ENCODE peak calls at places on chromosomes 5 and 9, in seven cellular contexts. One of them, this sample, is unnamed.

GRCh38 chr9:14423816-14424261 is 109.9 kb upstream of the NFIB start:
- DNase-seq in MM.1S: no peak
- DNase-seq in upper lobe of left lung: no peak
- DNase-seq in cardiac fibroblast: peak
- DNase-seq in GM12865: no peak
- DNase-seq in mammary epithelial cell: no peak
- DNase-seq in psoas muscle: no peak
- DNase-seq in this sample: peak

GRCh38 chr9:97385626-97386264 is 26.2 kb upstream of the TDRD7 start:
- DNase-seq in MM.1S: no peak
- DNase-seq in upper lobe of left lung: peak
- DNase-seq in cardiac fibroblast: no peak
- DNase-seq in GM12865: no peak
- DNase-seq in mammary epithelial cell: no peak
- DNase-seq in psoas muscle: no peak
- DNase-seq in this sample: no peak

GRCh38 chr9:29212590-29213373 is 1639.5 kb upstream of the C9orf72 start:
- DNase-seq in MM.1S: peak
- DNase-seq in upper lobe of left lung: peak
- DNase-seq in cardiac fibroblast: no peak
- DNase-seq in GM12865: no peak
- DNase-seq in mammary epithelial cell: peak
- DNase-seq in psoas muscle: peak
- DNase-seq in this sample: no peak

GRCh38 chr5:170434953-170435605 is 45.9 kb upstream of the KCNMB1 start:
- DNase-seq in MM.1S: peak
- DNase-seq in upper lobe of left lung: peak
- DNase-seq in cardiac fibroblast: peak
- DNase-seq in GM12865: peak
- DNase-seq in mammary epithelial cell: peak
- DNase-seq in psoas muscle: peak
- DNase-seq in this sample: peak

GRCh38 chr5:79488775-79489174 is 25.2 kb downstream of the HOMER1 start:
- DNase-seq in MM.1S: no peak
- DNase-seq in upper lobe of left lung: no peak
- DNase-seq in cardiac fibroblast: peak
- DNase-seq in GM12865: no peak
- DNase-seq in mammary epithelial cell: no peak
- DNase-seq in psoas muscle: no peak
- DNase-seq in this sample: no peak

GRCh38 chr5:67971223-67971830 is 244.2 kb upstream of the PIK3R1 start:
- DNase-seq in MM.1S: no peak
- DNase-seq in upper lobe of left lung: no peak
- DNase-seq in cardiac fibroblast: peak
- DNase-seq in GM12865: no peak
- DNase-seq in mammary epithelial cell: no peak
- DNase-seq in psoas muscle: peak
- DNase-seq in this sample: peak

GRCh38 chr5:30239331-30240022 is 954.0 kb upstream of the CDH6 start:
- DNase-seq in MM.1S: no peak
- DNase-seq in upper lobe of left lung: no peak
- DNase-seq in cardiac fibroblast: no peak
- DNase-seq in GM12865: no peak
- DNase-seq in mammary epithelial cell: no peak
- DNase-seq in psoas muscle: no peak
- DNase-seq in this sample: no peak

GRCh38 chr5:5373351-5374033 is 49.0 kb upstream of the ICE1 start:
- DNase-seq in MM.1S: no peak
- DNase-seq in upper lobe of left lung: no peak
- DNase-seq in cardiac fibroblast: no peak
- DNase-seq in GM12865: no peak
- DNase-seq in mammary epithelial cell: no peak
- DNase-seq in psoas muscle: peak
- DNase-seq in this sample: no peak

GRCh38 chr9:133117271-133118178 is 3.5 kb downstream of the RALGDS start:
- DNase-seq in MM.1S: no peak
- DNase-seq in upper lobe of left lung: peak
- DNase-seq in cardiac fibroblast: no peak
- DNase-seq in GM12865: no peak
- DNase-seq in mammary epithelial cell: no peak
- DNase-seq in psoas muscle: peak
- DNase-seq in this sample: peak

GRCh38 chr5:151014680-151015343 is 5.6 kb upstream of the GPX3 start:
- DNase-seq in MM.1S: no peak
- DNase-seq in upper lobe of left lung: no peak
- DNase-seq in cardiac fibroblast: no peak
- DNase-seq in GM12865: no peak
- DNase-seq in mammary epithelial cell: no peak
- DNase-seq in psoas muscle: no peak
- DNase-seq in this sample: no peak

GRCh38 chr5:40557486-40557885 is 122.2 kb upstream of the PTGER4 start:
- DNase-seq in MM.1S: no peak
- DNase-seq in upper lobe of left lung: no peak
- DNase-seq in cardiac fibroblast: no peak
- DNase-seq in GM12865: no peak
- DNase-seq in mammary epithelial cell: no peak
- DNase-seq in psoas muscle: no peak
- DNase-seq in this sample: peak

GRCh38 chr5:14851067-14851422 is 20.5 kb downstream of the ANKH start:
- DNase-seq in MM.1S: no peak
- DNase-seq in upper lobe of left lung: no peak
- DNase-seq in cardiac fibroblast: no peak
- DNase-seq in GM12865: no peak
- DNase-seq in mammary epithelial cell: no peak
- DNase-seq in psoas muscle: no peak
- DNase-seq in this sample: no peak

GRCh38 chr9:126676685-126677143 is 63.0 kb downstream of the LMX1B start:
- DNase-seq in MM.1S: no peak
- DNase-seq in upper lobe of left lung: no peak
- DNase-seq in cardiac fibroblast: no peak
- DNase-seq in GM12865: no peak
- DNase-seq in mammary epithelial cell: peak
- DNase-seq in psoas muscle: no peak
- DNase-seq in this sample: no peak

GRCh38 chr5:158013939-158014338 is 155.0 kb upstream of the CLINT1 start:
- DNase-seq in MM.1S: peak
- DNase-seq in upper lobe of left lung: no peak
- DNase-seq in cardiac fibroblast: peak
- DNase-seq in GM12865: peak
- DNase-seq in mammary epithelial cell: peak
- DNase-seq in psoas muscle: no peak
- DNase-seq in this sample: no peak

GRCh38 chr5:127312131-127312530 is 21.5 kb downstream of the MEGF10 start:
- DNase-seq in MM.1S: no peak
- DNase-seq in upper lobe of left lung: no peak
- DNase-seq in cardiac fibroblast: no peak
- DNase-seq in GM12865: no peak
- DNase-seq in mammary epithelial cell: no peak
- DNase-seq in psoas muscle: no peak
- DNase-seq in this sample: no peak

GRCh38 chr9:114059047-114059803 is 18.9 kb downstream of the AMBP start:
- DNase-seq in MM.1S: no peak
- DNase-seq in upper lobe of left lung: no peak
- DNase-seq in cardiac fibroblast: peak
- DNase-seq in GM12865: no peak
- DNase-seq in mammary epithelial cell: no peak
- DNase-seq in psoas muscle: no peak
- DNase-seq in this sample: no peak

GRCh38 chr9:108053555-108054061 is 564.0 kb upstream of the KLF4 start:
- DNase-seq in MM.1S: no peak
- DNase-seq in upper lobe of left lung: no peak
- DNase-seq in cardiac fibroblast: peak
- DNase-seq in GM12865: no peak
- DNase-seq in mammary epithelial cell: peak
- DNase-seq in psoas muscle: peak
- DNase-seq in this sample: peak

GRCh38 chr5:42993516-42994284 is 46.4 kb downstream of the ANXA2R start:
- DNase-seq in MM.1S: peak
- DNase-seq in upper lobe of left lung: no peak
- DNase-seq in cardiac fibroblast: peak
- DNase-seq in GM12865: peak
- DNase-seq in mammary epithelial cell: no peak
- DNase-seq in psoas muscle: peak
- DNase-seq in this sample: peak

GRCh38 chr9:4740623-4741364 is at the start of gene AK3:
- DNase-seq in MM.1S: peak
- DNase-seq in upper lobe of left lung: peak
- DNase-seq in cardiac fibroblast: peak
- DNase-seq in GM12865: peak
- DNase-seq in mammary epithelial cell: peak
- DNase-seq in psoas muscle: peak
- DNase-seq in this sample: peak
- TF ChIP-seq CTCF in MM.1S: peak
- TF ChIP-seq CTCF in upper lobe of left lung: peak
- TF ChIP-seq CTCF in cardiac fibroblast: no peak
- TF ChIP-seq CTCF in GM12865: peak
- TF ChIP-seq CTCF in mammary epithelial cell: peak
- TF ChIP-seq CTCF in psoas muscle: peak
- TF ChIP-seq CTCF in this sample: peak

GRCh38 chr5:94715843-94716242 is 97.4 kb downstream of the SLF1 start:
- DNase-seq in MM.1S: no peak
- DNase-seq in upper lobe of left lung: no peak
- DNase-seq in cardiac fibroblast: no peak
- DNase-seq in GM12865: peak
- DNase-seq in mammary epithelial cell: no peak
- DNase-seq in psoas muscle: no peak
- DNase-seq in this sample: no peak
- H3K4me3 ChIP-seq in MM.1S: no peak
- H3K4me3 ChIP-seq in upper lobe of left lung: no peak
- H3K4me3 ChIP-seq in cardiac fibroblast: no peak
- H3K4me3 ChIP-seq in GM12865: no peak
- H3K4me3 ChIP-seq in mammary epithelial cell: no peak
- H3K4me3 ChIP-seq in psoas muscle: no peak
- H3K4me3 ChIP-seq in this sample: no peak

DNA sequence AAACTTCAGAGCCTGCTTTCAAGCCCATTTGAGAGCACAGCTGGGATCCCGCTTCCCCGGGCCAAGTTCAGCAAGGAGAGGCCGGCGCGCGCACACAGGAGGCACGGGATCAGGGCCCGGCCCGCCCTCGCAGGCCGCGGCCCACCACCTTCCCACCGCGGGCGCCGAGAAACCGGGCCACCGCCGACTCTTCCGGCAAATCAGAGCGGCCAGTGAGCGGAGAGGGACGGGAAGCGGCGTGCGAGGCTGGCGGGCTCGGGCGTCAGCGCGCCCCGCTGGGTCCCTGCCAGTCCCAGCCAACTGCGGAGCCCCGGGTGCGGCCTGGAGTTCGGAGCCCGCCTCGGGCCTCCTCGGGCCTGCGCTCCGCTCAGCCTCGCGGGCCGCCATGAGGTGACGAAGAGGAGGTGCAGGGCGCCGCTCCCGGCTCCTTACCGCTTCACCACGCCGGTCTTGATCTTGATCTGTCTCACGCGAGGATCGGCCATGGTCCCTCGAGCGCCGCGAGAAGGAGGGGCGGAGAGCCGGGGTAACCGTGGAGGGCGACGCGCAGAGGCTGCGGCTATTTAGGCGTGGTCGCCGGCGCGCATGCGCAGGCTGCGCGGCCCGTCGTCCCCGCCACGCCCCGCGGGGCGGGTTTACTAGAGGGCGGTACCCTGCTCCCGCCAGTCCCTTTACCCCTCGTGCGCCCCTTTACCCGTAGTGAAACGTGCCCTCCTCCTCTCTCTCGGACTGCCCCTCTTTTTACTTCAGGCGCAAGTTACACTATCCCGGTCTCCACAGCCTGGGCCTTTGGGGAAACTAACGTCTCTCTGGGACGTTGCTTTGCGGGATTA is at the start of gene TBCA:
- DNase-seq in MM.1S: peak
- DNase-seq in upper lobe of left lung: peak
- DNase-seq in cardiac fibroblast: peak
- DNase-seq in GM12865: peak
- DNase-seq in mammary epithelial cell: peak
- DNase-seq in psoas muscle: peak
- DNase-seq in this sample: peak
- TF ChIP-seq CTCF in MM.1S: peak
- TF ChIP-seq CTCF in upper lobe of left lung: no peak
- TF ChIP-seq CTCF in cardiac fibroblast: no peak
- TF ChIP-seq CTCF in GM12865: peak
- TF ChIP-seq CTCF in mammary epithelial cell: peak
- TF ChIP-seq CTCF in psoas muscle: no peak
- TF ChIP-seq CTCF in this sample: no peak

GRCh38 chr5:1887400-1888360 is 5.0 kb upstream of the IRX4 start:
- DNase-seq in MM.1S: no peak
- DNase-seq in upper lobe of left lung: no peak
- DNase-seq in cardiac fibroblast: no peak
- DNase-seq in GM12865: no peak
- DNase-seq in mammary epithelial cell: peak
- DNase-seq in psoas muscle: peak
- DNase-seq in this sample: no peak

GRCh38 chr5:1884638-1885475 is 2.1 kb upstream of the IRX4 start:
- DNase-seq in MM.1S: no peak
- DNase-seq in upper lobe of left lung: no peak
- DNase-seq in cardiac fibroblast: no peak
- DNase-seq in GM12865: no peak
- DNase-seq in mammary epithelial cell: peak
- DNase-seq in psoas muscle: peak
- DNase-seq in this sample: no peak

GRCh38 chr5:1885476-1885755 is 2.7 kb upstream of the IRX4 start:
- DNase-seq in MM.1S: no peak
- DNase-seq in upper lobe of left lung: no peak
- DNase-seq in cardiac fibroblast: no peak
- DNase-seq in GM12865: no peak
- DNase-seq in mammary epithelial cell: peak
- DNase-seq in psoas muscle: no peak
- DNase-seq in this sample: no peak

GRCh38 chr5:1886634-1887399 is 4.1 kb upstream of the IRX4 start:
- DNase-seq in MM.1S: no peak
- DNase-seq in upper lobe of left lung: no peak
- DNase-seq in cardiac fibroblast: no peak
- DNase-seq in GM12865: no peak
- DNase-seq in mammary epithelial cell: peak
- DNase-seq in psoas muscle: peak
- DNase-seq in this sample: no peak

DNA sequence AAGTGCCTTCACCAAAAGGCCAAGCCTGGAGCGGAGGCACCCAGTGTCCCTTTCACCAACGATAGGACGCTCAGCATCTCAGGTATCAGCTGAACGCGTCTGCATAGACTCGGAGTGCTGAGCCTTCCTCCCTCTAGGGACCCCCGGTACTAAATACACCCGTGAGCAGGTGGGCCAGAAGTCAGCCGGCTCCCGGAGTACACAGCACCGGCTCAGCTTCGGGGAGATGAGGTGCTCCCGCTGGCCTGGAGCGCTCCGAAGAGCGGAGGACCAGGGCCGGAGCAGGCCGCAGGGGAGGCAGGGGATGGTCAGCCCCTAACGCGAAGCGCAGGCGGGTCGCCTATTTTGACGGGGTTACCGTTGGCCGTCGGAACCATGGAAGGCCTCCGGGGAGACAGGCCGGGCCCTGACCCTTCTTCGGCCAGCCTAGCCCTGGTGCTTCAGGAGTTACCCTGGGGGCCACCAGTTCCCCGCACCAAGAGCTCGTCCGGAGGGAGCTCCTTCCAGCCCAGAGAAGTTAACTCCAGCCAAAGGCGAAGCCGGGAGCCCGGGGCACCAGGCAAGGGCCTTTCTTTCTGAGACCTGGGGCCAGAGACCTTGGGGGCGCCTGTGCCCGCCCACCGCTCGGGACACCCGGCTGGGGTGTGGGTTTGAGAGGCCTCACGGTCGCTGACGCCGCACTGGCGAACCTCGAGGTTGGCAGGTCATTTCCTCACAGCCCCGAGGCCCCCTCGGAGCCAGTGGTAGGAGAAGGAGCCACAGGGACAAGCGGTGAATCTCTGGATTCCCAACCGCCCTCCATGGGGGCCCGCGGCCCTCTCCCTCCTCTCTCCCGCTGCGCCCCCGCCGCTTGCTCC is 3.3 kb upstream of the IRX4 start:
- DNase-seq in MM.1S: no peak
- DNase-seq in upper lobe of left lung: no peak
- DNase-seq in cardiac fibroblast: no peak
- DNase-seq in GM12865: no peak
- DNase-seq in mammary epithelial cell: peak
- DNase-seq in psoas muscle: peak
- DNase-seq in this sample: no peak
- H3K4me3 ChIP-seq in MM.1S: no peak
- H3K4me3 ChIP-seq in upper lobe of left lung: no peak
- H3K4me3 ChIP-seq in cardiac fibroblast: no peak
- H3K4me3 ChIP-seq in GM12865: no peak
- H3K4me3 ChIP-seq in mammary epithelial cell: peak
- H3K4me3 ChIP-seq in psoas muscle: no peak
- H3K4me3 ChIP-seq in this sample: no peak